ENCODE peak calls at places on chromosomes 11 and 22, in four cellular contexts. One of them, this sample, is unnamed.

GRCh38 chr11:3957437-3957836 is 102.0 kb downstream of the STIM1 start:
- DNase-seq in CD4-positive, alpha-beta T cell: no peak
- DNase-seq in GM04504: no peak
- DNase-seq in heart right ventricle: no peak
- DNase-seq in this sample: no peak

GRCh38 chr22:32854351-32854804 is 52.9 kb downstream of the TIMP3 start:
- DNase-seq in CD4-positive, alpha-beta T cell: no peak
- DNase-seq in GM04504: no peak
- DNase-seq in heart right ventricle: peak
- DNase-seq in this sample: no peak

GRCh38 chr22:23494593-23495266 is 85.4 kb downstream of the IGLL1 start:
- DNase-seq in CD4-positive, alpha-beta T cell: no peak
- DNase-seq in GM04504: no peak
- DNase-seq in heart right ventricle: no peak
- DNase-seq in this sample: no peak

GRCh38 chr11:19766206-19766605 is 53.6 kb downstream of the NAV2 start:
- DNase-seq in CD4-positive, alpha-beta T cell: no peak
- DNase-seq in GM04504: no peak
- DNase-seq in heart right ventricle: no peak
- DNase-seq in this sample: no peak

GRCh38 chr11:1234771-1235614 is 12.1 kb downstream of the MUC5B start:
- DNase-seq in CD4-positive, alpha-beta T cell: no peak
- DNase-seq in GM04504: no peak
- DNase-seq in heart right ventricle: peak
- DNase-seq in this sample: no peak

GRCh38 chr11:126186708-126187481 is 24.6 kb downstream of the RPUSD4 start:
- DNase-seq in CD4-positive, alpha-beta T cell: no peak
- DNase-seq in GM04504: no peak
- DNase-seq in heart right ventricle: no peak
- DNase-seq in this sample: no peak

GRCh38 chr11:68431984-68432600 is 28.5 kb upstream of the PPP6R3 start:
- DNase-seq in CD4-positive, alpha-beta T cell: no peak
- DNase-seq in GM04504: no peak
- DNase-seq in heart right ventricle: no peak
- DNase-seq in this sample: no peak

GRCh38 chr22:40542821-40543540 is 93.5 kb downstream of the MRTFA start:
- DNase-seq in CD4-positive, alpha-beta T cell: no peak
- DNase-seq in GM04504: no peak
- DNase-seq in heart right ventricle: no peak
- DNase-seq in this sample: no peak

This sample was measured in AG04449.